ENCODE peak calls at places on chromosomes 16 and 17, in six cellular contexts. G is stomach, P is GM06990, I is psoas muscle, F is heart right ventricle, Q is GM23338. S is an unnamed sample. For H3K36me3, the result is how much of the 10 kb centered on the place peaks cover.

GRCh38 chr17:70169707-70170597 is 620 bp downstream of the KCNJ2 start:
- DNase-seq in G (no peak), P (no peak), I (peak), F (no peak), Q (peak), S (no peak)

GRCh38 chr17:63571632-63572310 is 21.5 kb downstream of the DCAF7 start:
- DNase-seq in G (no peak), P (no peak), I (no peak), F (no peak), Q (no peak), S (no peak)

GRCh38 chr16:56286819-56287218 is 95.5 kb downstream of the GNAO1 start:
- DNase-seq in G (no peak), P (no peak), I (no peak), F (no peak), Q (no peak), S (no peak)

GRCh38 chr16:57304169-57305061 is 19.9 kb upstream of the PLLP start:
- DNase-seq in G (peak), P (no peak), I (peak), F (peak), Q (no peak), S (no peak)

GRCh38 chr16:53052519-53053501 is at the start of gene CHD9NB:
- DNase-seq in G (no peak), P (no peak), I (no peak), F (no peak), Q (no peak), S (no peak)

GRCh38 chr17:9090641-9091096 is 69.4 kb downstream of the NTN1 start:
- DNase-seq in G (no peak), P (no peak), I (no peak), F (no peak), Q (no peak), S (no peak)

GRCh38 chr16:50680907-50681885 is at the start of gene SNX20:
- DNase-seq in G (peak), P (peak), I (no peak), F (no peak), Q (no peak), S (peak)

GRCh38 chr16:4333308-4333638 is 17.4 kb downstream of the GLIS2 start:
- DNase-seq in G (no peak), P (no peak), I (no peak), F (no peak), Q (no peak), S (no peak)

GRCh38 chr17:78645421-78646295 is 68.5 kb upstream of the DNAH17 start:
- DNase-seq in G (peak), P (peak), I (peak), F (peak), Q (peak), S (peak)

GRCh38 chr16:89115216-89115949 is 21.7 kb downstream of the ACSF3 start:
- DNase-seq in G (peak), P (peak), I (peak), F (peak), Q (no peak), S (peak)

GRCh38 chr16:85654251-85655115 is 34.3 kb downstream of the GINS2 start:
- DNase-seq in G (no peak), P (no peak), I (peak), F (no peak), Q (no peak), S (no peak)

GRCh38 chr16:88924834-88925539 is 52.0 kb downstream of the CBFA2T3 start:
- DNase-seq in G (no peak), P (no peak), I (peak), F (no peak), Q (peak), S (no peak)

GRCh38 chr17:1555618-1556471 is 6.7 kb downstream of the PITPNA start:
- DNase-seq in G (no peak), P (peak), I (no peak), F (no peak), Q (no peak), S (no peak)

GRCh38 chr16:67766281-67766680 is 40.1 kb downstream of the RANBP10 start:
- DNase-seq in G (no peak), P (no peak), I (no peak), F (no peak), Q (no peak), S (no peak)

GRCh38 chr17:55500103-55500502 is 11.1 kb downstream of the SMIM36 start:
- DNase-seq in G (no peak), P (no peak), I (no peak), F (no peak), Q (no peak), S (no peak)

GRCh38 chr16:48050871-48051270 is 104.9 kb downstream of the ABCC12 start:
- DNase-seq in G (no peak), P (no peak), I (no peak), F (no peak), Q (no peak), S (no peak)

GRCh38 chr16:47787695-47788094 is 326.6 kb downstream of the PHKB start:
- DNase-seq in G (no peak), P (no peak), I (no peak), F (no peak), Q (peak), S (no peak)

GRCh38 chr16:14028207-14028606 is 42.9 kb upstream of the MRTFB start:
- DNase-seq in G (no peak), P (no peak), I (no peak), F (no peak), Q (no peak), S (no peak)

GRCh38 chr16:66701061-66701460 is 4.5 kb upstream of the CMTM4 start:
- DNase-seq in G (no peak), P (no peak), I (no peak), F (no peak), Q (no peak), S (no peak)

GRCh38 chr17:61353211-61353610 is 46.4 kb upstream of the TBX2 start:
- DNase-seq in G (no peak), P (no peak), I (no peak), F (no peak), Q (no peak), S (no peak)

GRCh38 chr17:385195-385835 is 32.7 kb upstream of the RPH3AL start:
- DNase-seq in G (peak), P (no peak), I (peak), F (peak), Q (peak), S (peak)

GRCh38 chr17:13698832-13699231 is 97.1 kb upstream of the HS3ST3A1 start:
- DNase-seq in G (no peak), P (no peak), I (no peak), F (no peak), Q (peak), S (no peak)

GRCh38 chr16:80580109-80580832 is 39.5 kb downstream of the DYNLRB2 start:
- DNase-seq in G (no peak), P (peak), I (no peak), F (no peak), Q (peak), S (peak)

GRCh38 chr17:43533699-43534098 is 12.4 kb downstream of the ETV4 start:
- DNase-seq in G (no peak), P (no peak), I (no peak), F (no peak), Q (no peak), S (no peak)

GRCh38 chr17:77106874-77107358 is 33.9 kb upstream of the SEC14L1 start:
- DNase-seq in G (no peak), P (peak), I (no peak), F (no peak), Q (peak), S (no peak)
- TF ChIP-seq CTCF in G (no peak), P (no peak), I (no peak), F (no peak), Q (no peak), S (peak)

DNA sequence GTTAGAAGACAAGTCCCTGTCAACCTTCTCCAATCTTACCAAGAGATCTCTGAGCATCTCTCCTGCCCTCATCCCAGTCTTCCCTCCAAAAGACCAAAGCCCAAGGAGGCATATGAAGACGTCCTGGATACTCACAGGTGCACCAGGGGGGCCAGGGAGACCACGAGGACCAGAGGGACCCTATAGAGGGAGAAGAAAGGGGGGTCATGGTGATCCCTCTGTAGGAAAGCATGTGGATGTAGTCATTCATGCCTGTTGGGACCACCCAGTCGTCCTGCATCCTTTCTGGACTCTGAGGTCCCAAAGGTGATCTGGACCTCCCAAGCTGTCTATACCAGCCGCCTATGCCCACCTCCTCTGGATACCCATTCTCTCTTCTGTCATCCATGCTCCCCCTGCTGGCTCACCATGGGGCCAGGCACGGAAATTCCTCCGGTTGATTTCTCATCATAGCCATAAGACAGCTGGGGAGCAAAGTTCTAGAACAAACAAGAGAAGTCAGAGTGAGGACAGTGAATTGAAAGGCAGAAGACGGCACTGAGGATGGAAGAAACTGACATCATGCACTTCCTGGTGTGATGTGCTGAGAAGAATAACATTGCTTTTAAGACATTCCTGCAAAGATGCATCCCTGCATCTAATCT is 3.3 kb downstream of the COL1A1 start:
- DNase-seq in G (peak), P (no peak), I (peak), F (peak), Q (peak), S (peak)
- H3K36me3 ChIP-seq in G (half or more), P (under half), I (under half), F (half or more), Q (under half), S (under half)

GRCh38 chr16:31427441-31428276 is 501 bp downstream of the COX6A2 start:
- DNase-seq in G (peak), P (no peak), I (peak), F (peak), Q (peak), S (peak)

GRCh38 chr16:31429314-31429713 is 1.2 kb upstream of the COX6A2 start:
- DNase-seq in G (no peak), P (no peak), I (no peak), F (peak), Q (no peak), S (no peak)

GRCh38 chr16:31428277-31428597 is at the start of gene COX6A2:
- DNase-seq in G (no peak), P (no peak), I (peak), F (peak), Q (peak), S (no peak)

GRCh38 chr16:31430380-31431052 is 2.4 kb upstream of the COX6A2 start:
- DNase-seq in G (no peak), P (no peak), I (no peak), F (no peak), Q (peak), S (no peak)

GRCh38 chr16:31428638-31429247 is 583 bp upstream of the COX6A2 start:
- DNase-seq in G (no peak), P (no peak), I (no peak), F (no peak), Q (no peak), S (no peak)
- H3K4me3 ChIP-seq in G (no peak), P (no peak), I (peak), F (peak), Q (no peak), S (no peak)

GRCh38 chr16:69514366-69514765 is 51.4 kb upstream of the NFAT5 start:
- DNase-seq in G (no peak), P (no peak), I (no peak), F (no peak), Q (no peak), S (no peak)
- TF ChIP-seq CTCF in G (no peak), P (no peak), I (no peak), F (no peak), Q (no peak), S (no peak)

GRCh38 chr17:17153071-17153470 is 53.1 kb downstream of the PLD6 start:
- DNase-seq in G (no peak), P (no peak), I (no peak), F (no peak), Q (no peak), S (no peak)
- H3K36me3 ChIP-seq in G (half or more), P (under half), I (half or more), F (half or more), Q (under half), S (under half)

GRCh38 chr17:68457539-68458259 is 403 bp upstream of the WIPI1 start:
- DNase-seq in G (peak), P (peak), I (peak), F (peak), Q (peak), S (peak)
- H3K4me3 ChIP-seq in G (peak), P (peak), I (peak), F (peak), Q (peak), S (peak)

GRCh38 chr17:6799738-6800137 is 23.7 kb downstream of the FBXO39 start:
- DNase-seq in G (no peak), P (no peak), I (no peak), F (no peak), Q (peak), S (no peak)

GRCh38 chr17:6796887-6797490 is 21.0 kb downstream of the FBXO39 start:
- DNase-seq in G (no peak), P (no peak), I (no peak), F (no peak), Q (no peak), S (no peak)

GRCh38 chr17:6796017-6796886 is 20.2 kb downstream of the FBXO39 start:
- DNase-seq in G (no peak), P (no peak), I (no peak), F (no peak), Q (no peak), S (no peak)

GRCh38 chr17:6797718-6798351 is 21.8 kb downstream of the FBXO39 start:
- DNase-seq in G (no peak), P (no peak), I (no peak), F (no peak), Q (no peak), S (no peak)

DNA sequence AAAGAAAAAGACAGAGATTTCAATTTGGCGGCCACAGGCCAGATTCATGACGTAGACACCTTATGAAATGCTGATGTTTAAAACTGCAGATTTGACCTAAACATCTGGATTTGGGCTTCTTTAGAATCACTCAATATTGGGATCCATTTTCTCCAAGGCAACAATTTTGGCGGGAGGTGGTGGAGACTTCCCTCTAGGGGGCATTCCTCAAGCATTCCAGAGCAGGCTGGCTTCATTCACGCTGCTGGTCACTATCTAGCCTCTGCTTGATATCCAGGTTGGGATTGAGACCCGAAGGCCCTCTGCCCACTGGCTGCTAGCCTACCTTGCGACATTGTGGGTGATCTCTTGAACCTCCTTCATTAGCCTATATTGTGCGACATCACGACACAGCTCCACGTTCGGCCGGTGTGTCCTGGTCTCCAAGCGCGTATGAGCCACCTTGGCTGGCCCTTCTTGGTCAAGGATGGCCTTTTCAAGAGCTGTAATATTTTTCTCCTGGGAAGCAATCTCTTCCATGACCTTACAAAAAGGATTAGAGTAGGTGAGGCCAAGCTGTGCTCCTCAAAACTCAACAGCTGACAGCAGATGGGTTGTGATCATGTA is 24.5 kb downstream of the FBXO39 start:
- DNase-seq in G (no peak), P (no peak), I (no peak), F (no peak), Q (peak), S (no peak)
- TF ChIP-seq CTCF in G (no peak), P (peak), I (no peak), F (peak), Q (peak), S (no peak)

GRCh38 chr16:19503461-19504075 is 18.3 kb downstream of the GDE1 start:
- DNase-seq in G (no peak), P (no peak), I (no peak), F (no peak), Q (no peak), S (no peak)
- H3K36me3 ChIP-seq in G (half or more), P (under half), I (half or more), F (half or more), Q (under half), S (under half)

GRCh38 chr17:80424878-80425765 is 10.2 kb downstream of the ENDOV start:
- DNase-seq in G (no peak), P (no peak), I (peak), F (no peak), Q (no peak), S (no peak)
- H3K4me3 ChIP-seq in G (no peak), P (no peak), I (no peak), F (no peak), Q (no peak), S (no peak)